ENCODE peak calls at places on chromosomes 13 and 19, in four cellular contexts. One of them, this sample, is unnamed.

GRCh38 chr13:44302233-44302632 is 71.4 kb upstream of the SERP2 start:
- DNase-seq in IMR-90: no peak
- DNase-seq in cardiac muscle cell: peak
- DNase-seq in tibial nerve: no peak
- DNase-seq in this sample: no peak

GRCh38 chr13:30456290-30456689 is 9.4 kb downstream of the HMGB1 start:
- DNase-seq in tibial nerve: no peak
- DNase-seq in cardiac muscle cell: peak
- DNase-seq in IMR-90: no peak
- DNase-seq in this sample: no peak

GRCh38 chr13:95833713-95834112 is 156.8 kb downstream of the DNAJC3 start:
- DNase-seq in IMR-90: peak
- DNase-seq in cardiac muscle cell: peak
- DNase-seq in tibial nerve: no peak
- DNase-seq in this sample: no peak

GRCh38 chr19:4060621-4061177 is 6.0 kb downstream of the ZBTB7A start:
- DNase-seq in cardiac muscle cell: no peak
- DNase-seq in IMR-90: no peak
- DNase-seq in tibial nerve: no peak
- DNase-seq in this sample: no peak

GRCh38 chr13:33280923-33281322 is 4.6 kb downstream of the STARD13 start:
- DNase-seq in cardiac muscle cell: no peak
- DNase-seq in tibial nerve: no peak
- DNase-seq in IMR-90: peak
- DNase-seq in this sample: no peak

GRCh38 chr13:112756967-112757758 is 67.3 kb downstream of the ATP11A start:
- DNase-seq in tibial nerve: no peak
- DNase-seq in IMR-90: no peak
- DNase-seq in cardiac muscle cell: no peak
- DNase-seq in this sample: no peak

GRCh38 chr19:33724723-33725060 is 72.0 kb upstream of the KCTD15 start:
- DNase-seq in cardiac muscle cell: no peak
- DNase-seq in tibial nerve: no peak
- DNase-seq in IMR-90: no peak
- DNase-seq in this sample: no peak

GRCh38 chr19:47658431-47659383 is 49.8 kb downstream of the BICRA start:
- DNase-seq in IMR-90: no peak
- DNase-seq in cardiac muscle cell: peak
- DNase-seq in tibial nerve: no peak
- DNase-seq in this sample: no peak

DNA sequence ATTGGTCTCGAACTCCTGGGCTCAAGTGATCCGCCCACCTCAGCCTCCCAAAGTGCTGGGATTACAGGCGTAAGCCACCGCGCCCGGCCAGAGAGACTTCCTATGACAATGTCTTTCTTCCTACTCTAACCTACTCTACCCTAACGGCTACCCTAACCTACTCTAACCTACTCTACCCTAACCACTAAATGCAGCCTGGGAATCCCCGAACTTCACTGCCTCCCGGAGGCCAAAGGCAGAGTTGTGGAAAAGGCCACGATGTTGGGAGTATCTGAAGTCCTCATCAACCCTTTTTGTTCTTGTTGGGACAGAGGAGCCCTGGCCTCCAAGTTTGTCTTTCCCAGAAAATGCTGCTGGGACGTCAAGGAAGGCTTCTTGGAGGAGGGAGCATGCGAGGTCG is 967 bp upstream of the NR2C2AP start:
- DNase-seq in IMR-90: no peak
- DNase-seq in tibial nerve: no peak
- DNase-seq in cardiac muscle cell: no peak
- DNase-seq in this sample: no peak
- TF ChIP-seq CTCF in IMR-90: no peak
- TF ChIP-seq CTCF in tibial nerve: no peak
- TF ChIP-seq CTCF in cardiac muscle cell: no peak
- TF ChIP-seq CTCF in this sample: no peak

GRCh38 chr19:49328741-49329140 is 3.8 kb upstream of the SLC6A16 start:
- DNase-seq in IMR-90: no peak
- DNase-seq in tibial nerve: no peak
- DNase-seq in cardiac muscle cell: no peak
- DNase-seq in this sample: no peak

GRCh38 chr19:49327878-49328544 is 3.0 kb upstream of the SLC6A16 start:
- DNase-seq in tibial nerve: no peak
- DNase-seq in IMR-90: peak
- DNase-seq in cardiac muscle cell: peak
- DNase-seq in this sample: no peak

GRCh38 chr19:49326165-49326704 is 1.2 kb upstream of the SLC6A16 start:
- DNase-seq in tibial nerve: no peak
- DNase-seq in cardiac muscle cell: no peak
- DNase-seq in IMR-90: no peak
- DNase-seq in this sample: no peak

GRCh38 chr19:49324801-49325491 is at the start of gene SLC6A16:
- DNase-seq in IMR-90: no peak
- DNase-seq in tibial nerve: no peak
- DNase-seq in cardiac muscle cell: no peak
- DNase-seq in this sample: peak
- TF ChIP-seq CTCF in IMR-90: no peak
- TF ChIP-seq CTCF in tibial nerve: no peak
- TF ChIP-seq CTCF in cardiac muscle cell: no peak
- TF ChIP-seq CTCF in this sample: no peak

GRCh38 chr19:5154129-5154798 is 185.4 kb downstream of the KDM4B start:
- DNase-seq in tibial nerve: no peak
- DNase-seq in cardiac muscle cell: peak
- DNase-seq in IMR-90: no peak
- DNase-seq in this sample: peak
- TF ChIP-seq CTCF in tibial nerve: no peak
- TF ChIP-seq CTCF in cardiac muscle cell: peak
- TF ChIP-seq CTCF in IMR-90: peak
- TF ChIP-seq CTCF in this sample: peak

DNA sequence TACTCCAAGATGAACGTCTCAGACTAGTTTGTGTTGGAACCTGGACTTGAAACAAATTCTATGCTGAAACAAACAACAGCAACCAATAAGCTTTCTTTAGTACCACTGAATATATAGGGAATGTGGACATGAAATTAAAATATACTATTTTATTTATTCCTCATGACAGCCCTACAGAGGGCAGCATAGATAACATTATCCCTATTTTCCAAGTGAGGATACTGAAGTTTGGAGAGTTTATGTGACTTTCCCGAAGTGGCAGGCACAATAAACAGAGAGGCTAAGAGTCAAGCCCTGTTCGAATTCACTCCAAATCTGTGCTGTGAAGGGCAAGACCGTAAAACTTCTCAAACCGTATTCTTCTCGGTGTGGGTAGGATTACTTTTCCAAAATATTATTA is 509.9 kb upstream of the GPC6 start:
- DNase-seq in tibial nerve: peak
- DNase-seq in cardiac muscle cell: peak
- DNase-seq in IMR-90: peak
- DNase-seq in this sample: no peak
- TF ChIP-seq CTCF in tibial nerve: peak
- TF ChIP-seq CTCF in cardiac muscle cell: peak
- TF ChIP-seq CTCF in IMR-90: peak
- TF ChIP-seq CTCF in this sample: peak

GRCh38 chr19:46049597-46049996 is 8.8 kb upstream of the IGFL4 start:
- DNase-seq in IMR-90: no peak
- DNase-seq in tibial nerve: no peak
- DNase-seq in cardiac muscle cell: no peak
- DNase-seq in this sample: no peak
- TF ChIP-seq CTCF in IMR-90: no peak
- TF ChIP-seq CTCF in tibial nerve: no peak
- TF ChIP-seq CTCF in cardiac muscle cell: no peak
- TF ChIP-seq CTCF in this sample: no peak

DNA sequence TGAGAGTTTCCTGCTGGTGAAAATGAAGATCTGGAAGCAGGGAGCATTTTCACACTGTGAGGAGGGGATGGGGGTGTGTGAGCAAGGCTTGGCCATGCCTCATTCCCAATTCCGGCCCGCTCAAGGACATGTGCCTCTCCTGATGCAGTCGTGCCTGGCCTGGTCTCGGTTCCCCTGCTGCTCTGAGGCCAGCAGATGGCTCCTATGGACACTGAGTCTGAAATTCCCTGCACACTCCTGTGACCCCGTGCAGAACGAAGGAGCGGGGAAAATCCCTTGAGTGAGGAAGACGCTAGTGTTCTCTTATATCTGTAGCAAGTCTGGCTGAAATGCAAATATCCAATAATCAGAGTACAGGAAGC is 363 bp upstream of the ZNF763 start:
- DNase-seq in cardiac muscle cell: no peak
- DNase-seq in IMR-90: no peak
- DNase-seq in tibial nerve: no peak
- DNase-seq in this sample: no peak
- TF ChIP-seq CTCF in cardiac muscle cell: peak
- TF ChIP-seq CTCF in IMR-90: peak
- TF ChIP-seq CTCF in tibial nerve: no peak
- TF ChIP-seq CTCF in this sample: no peak

DNA sequence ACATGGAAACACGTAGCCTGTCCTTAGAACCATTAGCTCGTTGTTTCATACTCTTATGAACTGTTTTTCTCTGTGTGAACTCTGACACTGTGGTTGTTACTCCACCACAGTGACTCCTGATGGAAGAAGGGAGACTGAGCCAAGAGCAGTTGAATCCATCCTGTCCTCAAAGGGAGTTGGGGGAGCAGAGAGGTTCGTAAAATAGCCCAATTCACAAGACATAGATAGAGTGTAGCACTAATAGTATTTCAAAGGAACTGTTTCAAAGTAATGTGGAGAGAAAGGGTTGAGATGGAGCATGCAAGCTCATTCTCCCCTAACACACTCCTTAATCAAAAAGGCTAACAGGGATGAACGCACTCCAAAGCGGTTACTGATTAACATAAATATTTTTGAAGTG is 964.7 kb downstream of the PCDH9 start:
- DNase-seq in tibial nerve: no peak
- DNase-seq in cardiac muscle cell: no peak
- DNase-seq in IMR-90: peak
- DNase-seq in this sample: no peak
- TF ChIP-seq CTCF in tibial nerve: no peak
- TF ChIP-seq CTCF in cardiac muscle cell: no peak
- TF ChIP-seq CTCF in IMR-90: no peak
- TF ChIP-seq CTCF in this sample: no peak

This sample was measured in chondrocyte.